ENCODE peak calls at places on chromosomes 12 and 14, in eight cellular contexts. One of them, this sample, is unnamed. For H3K79me2 and H3K27me3, the result is how much of the 10 kb centered on the place peaks cover.

GRCh38 chr12:111792155-111792876 is 25.6 kb downstream of the ALDH2 start:
- DNase-seq in H9: peak
- DNase-seq in HepG2: no peak
- DNase-seq in mammary epithelial cell: no peak
- DNase-seq in GM23248: peak
- DNase-seq in neural progenitor cell: no peak
- DNase-seq in fibroblast of lung: peak
- DNase-seq in mesendoderm: no peak
- DNase-seq in this sample: no peak

GRCh38 chr14:68309631-68310030 is 483.2 kb downstream of the ZFP36L1 start:
- DNase-seq in fibroblast of lung: no peak
- DNase-seq in mammary epithelial cell: peak
- DNase-seq in GM23248: no peak
- DNase-seq in neural progenitor cell: no peak
- DNase-seq in mesendoderm: no peak
- DNase-seq in H9: no peak
- DNase-seq in HepG2: no peak
- DNase-seq in this sample: no peak

GRCh38 chr14:68293404-68293803 is 473.8 kb downstream of the RAD51B start:
- DNase-seq in mammary epithelial cell: no peak
- DNase-seq in H9: no peak
- DNase-seq in fibroblast of lung: no peak
- DNase-seq in HepG2: no peak
- DNase-seq in GM23248: no peak
- DNase-seq in mesendoderm: no peak
- DNase-seq in neural progenitor cell: no peak
- DNase-seq in this sample: no peak

GRCh38 chr12:94147991-94148840 is at the start of gene PLXNC1:
- DNase-seq in mesendoderm: peak
- DNase-seq in H9: peak
- DNase-seq in mammary epithelial cell: peak
- DNase-seq in fibroblast of lung: peak
- DNase-seq in HepG2: no peak
- DNase-seq in GM23248: peak
- DNase-seq in neural progenitor cell: peak
- DNase-seq in this sample: peak

GRCh38 chr14:76811561-76811960 is 1.1 kb downstream of the ANGEL1 start:
- DNase-seq in HepG2: no peak
- DNase-seq in mammary epithelial cell: peak
- DNase-seq in mesendoderm: no peak
- DNase-seq in fibroblast of lung: peak
- DNase-seq in neural progenitor cell: peak
- DNase-seq in GM23248: peak
- DNase-seq in H9: no peak
- DNase-seq in this sample: no peak

GRCh38 chr12:103571286-103571685 is 15.8 kb upstream of the STAB2 start:
- DNase-seq in fibroblast of lung: peak
- DNase-seq in neural progenitor cell: peak
- DNase-seq in HepG2: peak
- DNase-seq in mesendoderm: peak
- DNase-seq in mammary epithelial cell: no peak
- DNase-seq in H9: peak
- DNase-seq in GM23248: no peak
- DNase-seq in this sample: no peak

GRCh38 chr12:95336387-95337067 is 118.9 kb downstream of the VEZT start:
- DNase-seq in mammary epithelial cell: peak
- DNase-seq in GM23248: peak
- DNase-seq in neural progenitor cell: peak
- DNase-seq in mesendoderm: peak
- DNase-seq in H9: peak
- DNase-seq in HepG2: peak
- DNase-seq in fibroblast of lung: peak
- DNase-seq in this sample: no peak

GRCh38 chr14:76784266-76784874 is 23.1 kb downstream of the VASH1 start:
- DNase-seq in mammary epithelial cell: no peak
- DNase-seq in HepG2: no peak
- DNase-seq in neural progenitor cell: no peak
- DNase-seq in mesendoderm: no peak
- DNase-seq in fibroblast of lung: no peak
- DNase-seq in H9: no peak
- DNase-seq in GM23248: no peak
- DNase-seq in this sample: no peak

GRCh38 chr14:97943619-97944018 is 1146.4 kb downstream of the VRK1 start:
- DNase-seq in mammary epithelial cell: no peak
- DNase-seq in H9: no peak
- DNase-seq in GM23248: no peak
- DNase-seq in fibroblast of lung: no peak
- DNase-seq in neural progenitor cell: no peak
- DNase-seq in HepG2: no peak
- DNase-seq in mesendoderm: no peak
- DNase-seq in this sample: no peak

GRCh38 chr12:112496493-112496892 is 77.7 kb downstream of the PTPN11 start:
- DNase-seq in HepG2: no peak
- DNase-seq in H9: no peak
- DNase-seq in neural progenitor cell: no peak
- DNase-seq in GM23248: no peak
- DNase-seq in mammary epithelial cell: no peak
- DNase-seq in fibroblast of lung: no peak
- DNase-seq in mesendoderm: no peak
- DNase-seq in this sample: no peak

GRCh38 chr14:71472281-71472960 is 459.8 kb upstream of the RGS6 start:
- DNase-seq in GM23248: peak
- DNase-seq in HepG2: no peak
- DNase-seq in mammary epithelial cell: no peak
- DNase-seq in H9: no peak
- DNase-seq in neural progenitor cell: no peak
- DNase-seq in fibroblast of lung: peak
- DNase-seq in mesendoderm: no peak
- DNase-seq in this sample: no peak

GRCh38 chr12:63151898-63152700 is 1.1 kb upstream of the AVPR1A start:
- DNase-seq in fibroblast of lung: peak
- DNase-seq in GM23248: peak
- DNase-seq in mesendoderm: peak
- DNase-seq in mammary epithelial cell: peak
- DNase-seq in H9: peak
- DNase-seq in HepG2: peak
- DNase-seq in neural progenitor cell: peak
- DNase-seq in this sample: peak

GRCh38 chr12:83365317-83365716 is 678.6 kb downstream of the TMTC2 start:
- DNase-seq in neural progenitor cell: no peak
- DNase-seq in H9: peak
- DNase-seq in fibroblast of lung: no peak
- DNase-seq in HepG2: no peak
- DNase-seq in GM23248: no peak
- DNase-seq in mammary epithelial cell: no peak
- DNase-seq in mesendoderm: peak
- DNase-seq in this sample: no peak

GRCh38 chr14:105864651-105865265 is 338.4 kb downstream of the TMEM121 start:
- DNase-seq in neural progenitor cell: no peak
- DNase-seq in HepG2: no peak
- DNase-seq in mesendoderm: no peak
- DNase-seq in fibroblast of lung: no peak
- DNase-seq in H9: no peak
- DNase-seq in mammary epithelial cell: no peak
- DNase-seq in GM23248: no peak
- DNase-seq in this sample: no peak

GRCh38 chr12:12735301-12735700 is 18.1 kb downstream of the CDKN1B start:
- DNase-seq in HepG2: no peak
- DNase-seq in GM23248: no peak
- DNase-seq in H9: no peak
- DNase-seq in mammary epithelial cell: no peak
- DNase-seq in fibroblast of lung: peak
- DNase-seq in mesendoderm: no peak
- DNase-seq in neural progenitor cell: no peak
- DNase-seq in this sample: no peak

GRCh38 chr12:12733118-12733517 is 15.9 kb downstream of the CDKN1B start:
- DNase-seq in neural progenitor cell: no peak
- DNase-seq in mammary epithelial cell: no peak
- DNase-seq in mesendoderm: no peak
- DNase-seq in GM23248: no peak
- DNase-seq in H9: no peak
- DNase-seq in fibroblast of lung: no peak
- DNase-seq in HepG2: no peak
- DNase-seq in this sample: no peak

GRCh38 chr12:12731785-12732184 is 14.6 kb downstream of the CDKN1B start:
- DNase-seq in H9: no peak
- DNase-seq in mammary epithelial cell: no peak
- DNase-seq in mesendoderm: no peak
- DNase-seq in HepG2: no peak
- DNase-seq in fibroblast of lung: no peak
- DNase-seq in neural progenitor cell: no peak
- DNase-seq in GM23248: no peak
- DNase-seq in this sample: no peak

GRCh38 chr12:12734561-12735071 is 17.4 kb downstream of the CDKN1B start:
- DNase-seq in fibroblast of lung: peak
- DNase-seq in neural progenitor cell: no peak
- DNase-seq in GM23248: no peak
- DNase-seq in HepG2: no peak
- DNase-seq in mammary epithelial cell: no peak
- DNase-seq in H9: no peak
- DNase-seq in mesendoderm: no peak
- DNase-seq in this sample: no peak

GRCh38 chr12:12734054-12734453 is 16.9 kb downstream of the CDKN1B start:
- DNase-seq in GM23248: no peak
- DNase-seq in H9: no peak
- DNase-seq in mesendoderm: no peak
- DNase-seq in neural progenitor cell: no peak
- DNase-seq in fibroblast of lung: peak
- DNase-seq in HepG2: no peak
- DNase-seq in mammary epithelial cell: no peak
- DNase-seq in this sample: no peak
- H3K79me2 ChIP-seq in GM23248: half or more
- H3K79me2 ChIP-seq in H9: under half
- H3K79me2 ChIP-seq in mesendoderm: under half
- H3K79me2 ChIP-seq in neural progenitor cell: under half
- H3K79me2 ChIP-seq in fibroblast of lung: under half
- H3K79me2 ChIP-seq in HepG2: under half
- H3K79me2 ChIP-seq in mammary epithelial cell: under half
- H3K79me2 ChIP-seq in this sample: half or more

GRCh38 chr12:91606662-91607377 is 424.2 kb upstream of the DCN start:
- DNase-seq in H9: no peak
- DNase-seq in mesendoderm: peak
- DNase-seq in neural progenitor cell: no peak
- DNase-seq in GM23248: no peak
- DNase-seq in HepG2: no peak
- DNase-seq in mammary epithelial cell: no peak
- DNase-seq in fibroblast of lung: no peak
- DNase-seq in this sample: no peak

GRCh38 chr12:91608562-91608961 is 425.9 kb upstream of the DCN start:
- DNase-seq in neural progenitor cell: no peak
- DNase-seq in mammary epithelial cell: no peak
- DNase-seq in H9: no peak
- DNase-seq in fibroblast of lung: no peak
- DNase-seq in GM23248: no peak
- DNase-seq in mesendoderm: no peak
- DNase-seq in HepG2: no peak
- DNase-seq in this sample: no peak

GRCh38 chr12:91610561-91610960 is 427.9 kb upstream of the DCN start:
- DNase-seq in fibroblast of lung: no peak
- DNase-seq in HepG2: no peak
- DNase-seq in mesendoderm: no peak
- DNase-seq in neural progenitor cell: no peak
- DNase-seq in GM23248: no peak
- DNase-seq in H9: no peak
- DNase-seq in mammary epithelial cell: no peak
- DNase-seq in this sample: no peak

GRCh38 chr12:91613223-91613779 is 430.7 kb upstream of the DCN start:
- DNase-seq in mammary epithelial cell: peak
- DNase-seq in mesendoderm: no peak
- DNase-seq in GM23248: peak
- DNase-seq in H9: no peak
- DNase-seq in HepG2: no peak
- DNase-seq in neural progenitor cell: no peak
- DNase-seq in fibroblast of lung: no peak
- DNase-seq in this sample: no peak

GRCh38 chr12:91609283-91609682 is 426.7 kb upstream of the DCN start:
- DNase-seq in HepG2: no peak
- DNase-seq in mesendoderm: no peak
- DNase-seq in mammary epithelial cell: no peak
- DNase-seq in fibroblast of lung: no peak
- DNase-seq in neural progenitor cell: no peak
- DNase-seq in GM23248: no peak
- DNase-seq in H9: no peak
- DNase-seq in this sample: no peak
- H3K27ac ChIP-seq in HepG2: no peak
- H3K27ac ChIP-seq in mesendoderm: no peak
- H3K27ac ChIP-seq in mammary epithelial cell: no peak
- H3K27ac ChIP-seq in fibroblast of lung: no peak
- H3K27ac ChIP-seq in neural progenitor cell: no peak
- H3K27ac ChIP-seq in GM23248: no peak
- H3K27ac ChIP-seq in H9: no peak
- H3K27ac ChIP-seq in this sample: no peak

DNA sequence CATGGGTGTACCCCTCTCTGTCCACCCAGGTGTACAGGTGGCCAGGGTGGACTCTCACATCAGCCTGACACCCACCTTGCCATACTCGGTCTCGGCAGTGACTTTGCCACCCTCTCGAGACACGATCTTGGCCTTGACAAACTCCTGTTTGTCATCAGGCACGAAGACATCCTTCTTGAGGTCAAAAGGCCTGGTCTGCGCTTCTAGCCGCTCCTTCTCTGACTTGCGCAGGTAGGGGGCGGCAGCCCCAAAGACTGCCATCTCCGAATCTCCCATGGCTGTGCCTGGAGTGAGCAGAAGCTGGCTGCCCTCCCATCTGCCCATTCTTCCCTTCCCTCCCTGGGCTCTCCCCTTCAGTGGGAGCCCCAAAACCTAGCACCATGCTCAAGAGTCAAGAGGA is 2.0 kb downstream of the MYH7 start:
- DNase-seq in mammary epithelial cell: no peak
- DNase-seq in neural progenitor cell: no peak
- DNase-seq in mesendoderm: no peak
- DNase-seq in GM23248: no peak
- DNase-seq in H9: peak
- DNase-seq in HepG2: no peak
- DNase-seq in fibroblast of lung: no peak
- DNase-seq in this sample: no peak
- H3K27me3 ChIP-seq in mammary epithelial cell: under half
- H3K27me3 ChIP-seq in neural progenitor cell: under half
- H3K27me3 ChIP-seq in mesendoderm: under half
- H3K27me3 ChIP-seq in GM23248: under half
- H3K27me3 ChIP-seq in H9: under half
- H3K27me3 ChIP-seq in HepG2: half or more
- H3K27me3 ChIP-seq in fibroblast of lung: under half
- H3K27me3 ChIP-seq in this sample: under half

DNA sequence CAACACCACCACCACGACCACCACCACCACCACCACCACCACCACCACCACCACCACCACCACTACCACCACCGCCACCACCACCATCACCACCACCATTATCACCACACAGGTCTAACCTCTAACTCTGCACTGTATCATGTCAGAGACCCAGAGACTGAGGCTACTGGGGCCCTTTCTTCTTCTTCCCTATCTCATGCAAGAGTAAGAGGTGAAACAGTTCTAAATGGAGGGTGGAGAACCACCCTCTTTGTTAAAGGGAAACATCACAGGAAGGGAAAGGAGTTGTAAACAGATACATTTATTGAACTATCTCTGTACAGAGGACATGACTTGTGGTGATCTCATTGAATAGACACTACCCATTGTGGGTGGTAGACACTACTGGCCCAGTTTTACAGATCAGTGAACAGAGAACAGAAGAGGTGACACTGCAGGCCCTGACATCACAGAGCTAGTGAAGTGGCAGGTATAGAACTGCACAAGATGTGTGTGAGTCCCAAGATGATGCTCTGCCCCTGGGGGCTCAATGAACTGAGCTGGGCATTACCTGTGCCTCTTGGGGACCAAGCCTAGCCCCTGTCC is 91.6 kb downstream of the FOXN3 start:
- DNase-seq in neural progenitor cell: no peak
- DNase-seq in H9: no peak
- DNase-seq in fibroblast of lung: no peak
- DNase-seq in HepG2: peak
- DNase-seq in mammary epithelial cell: no peak
- DNase-seq in GM23248: no peak
- DNase-seq in mesendoderm: no peak
- DNase-seq in this sample: no peak
- H3K79me2 ChIP-seq in neural progenitor cell: under half
- H3K79me2 ChIP-seq in H9: under half
- H3K79me2 ChIP-seq in fibroblast of lung: under half
- H3K79me2 ChIP-seq in HepG2: half or more
- H3K79me2 ChIP-seq in mammary epithelial cell: under half
- H3K79me2 ChIP-seq in GM23248: under half
- H3K79me2 ChIP-seq in mesendoderm: under half
- H3K79me2 ChIP-seq in this sample: half or more

This sample was measured in MM.1S.